ENCODE peak calls at places on chromosome 19, in six cellular contexts. O, M, R, Y, E and S are unnamed samples.

GRCh38 chr19:52297601-52298358 is 811 bp downstream of the ZNF480 start:
- DNase-seq in O (no peak), M (no peak), R (no peak), Y (no peak), E (peak), S (no peak)

GRCh38 chr19:33785795-33786194 is 10.9 kb upstream of the KCTD15 start:
- DNase-seq in O (no peak), M (no peak), R (no peak), Y (no peak), E (peak), S (no peak)

GRCh38 chr19:709196-709964 is 645 bp downstream of the PALM start:
- DNase-seq in O (no peak), M (no peak), R (no peak), Y (no peak), E (no peak), S (no peak)

GRCh38 chr19:53945441-53945840 is 17.3 kb upstream of the CACNG8 start:
- DNase-seq in O (no peak), M (no peak), R (no peak), Y (no peak), E (peak), S (peak)

GRCh38 chr19:507286-508203 is at the start of gene TPGS1:
- DNase-seq in O (peak), M (peak), R (peak), Y (no peak), E (peak), S (peak)

GRCh38 chr19:52221831-52222375 is 32.1 kb downstream of the PPP2R1A start:
- DNase-seq in O (no peak), M (no peak), R (no peak), Y (no peak), E (peak), S (no peak)

GRCh38 chr19:14440049-14440448 is 6.9 kb downstream of the PKN1 start:
- DNase-seq in O (peak), M (no peak), R (peak), Y (no peak), E (no peak), S (no peak)

GRCh38 chr19:42122691-42123607 is 9.3 kb downstream of the POU2F2 start:
- DNase-seq in O (no peak), M (no peak), R (no peak), Y (no peak), E (no peak), S (no peak)

GRCh38 chr19:35718345-35719041 is 690 bp downstream of the KMT2B start:
- DNase-seq in O (peak), M (no peak), R (peak), Y (no peak), E (no peak), S (peak)

GRCh38 chr19:20423381-20424207 is 142.0 kb downstream of the ZNF737 start:
- DNase-seq in O (peak), M (peak), R (peak), Y (peak), E (peak), S (no peak)

GRCh38 chr19:27796540-27796939 is 1416.4 kb downstream of the UQCRFS1 start:
- DNase-seq in O (no peak), M (no peak), R (no peak), Y (no peak), E (no peak), S (no peak)

GRCh38 chr19:37876047-37876446 is 30.3 kb downstream of the WDR87 start:
- DNase-seq in O (no peak), M (no peak), R (no peak), Y (no peak), E (no peak), S (no peak)

GRCh38 chr19:18543814-18544475 is 572 bp upstream of the FKBP8 start:
- DNase-seq in O (peak), M (peak), R (peak), Y (no peak), E (peak), S (peak)
- TF ChIP-seq POLR2A in O (no peak), M (no peak), R (peak), Y (peak), E (no peak), S (no peak)

DNA sequence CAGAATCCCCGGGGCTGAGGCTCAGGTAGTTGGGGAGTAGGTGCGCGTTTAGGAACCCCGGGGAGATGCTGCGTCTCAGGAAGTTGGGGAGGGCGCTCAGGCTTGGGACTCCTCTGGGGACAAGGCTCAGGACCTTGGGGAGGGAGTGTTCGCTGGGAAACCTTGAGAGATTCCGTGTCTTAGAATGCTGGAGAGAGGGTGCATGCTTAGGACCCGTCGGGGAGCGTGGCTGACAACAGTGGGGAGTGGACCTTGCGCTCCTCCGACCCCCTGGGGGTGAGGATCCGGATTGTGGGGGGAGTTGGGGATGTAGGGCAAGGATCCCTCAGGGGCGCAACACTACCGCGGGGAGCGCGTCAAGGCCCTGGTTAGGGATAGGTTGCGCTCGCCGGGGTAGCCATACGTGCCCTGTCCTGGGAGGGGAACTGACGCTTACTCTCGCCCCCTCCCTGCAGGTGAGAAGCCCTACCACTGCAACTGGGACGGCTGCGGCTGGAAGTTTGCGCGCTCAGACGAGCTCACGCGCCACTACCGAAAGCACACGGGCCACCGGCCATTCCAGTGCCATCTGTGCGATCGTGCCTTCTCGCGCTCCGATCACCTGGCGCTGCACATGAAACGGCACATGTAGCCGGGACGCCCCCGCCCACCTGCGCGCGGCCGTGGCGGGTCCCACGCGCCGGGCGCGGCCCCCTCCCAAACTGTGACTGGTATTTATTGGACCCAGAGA is 1.9 kb downstream of the KLF2 start:
- DNase-seq in O (peak), M (no peak), R (no peak), Y (peak), E (no peak), S (no peak)
- TF ChIP-seq POLR2A in O (no peak), M (no peak), R (no peak), Y (no peak), E (peak), S (no peak)

DNA sequence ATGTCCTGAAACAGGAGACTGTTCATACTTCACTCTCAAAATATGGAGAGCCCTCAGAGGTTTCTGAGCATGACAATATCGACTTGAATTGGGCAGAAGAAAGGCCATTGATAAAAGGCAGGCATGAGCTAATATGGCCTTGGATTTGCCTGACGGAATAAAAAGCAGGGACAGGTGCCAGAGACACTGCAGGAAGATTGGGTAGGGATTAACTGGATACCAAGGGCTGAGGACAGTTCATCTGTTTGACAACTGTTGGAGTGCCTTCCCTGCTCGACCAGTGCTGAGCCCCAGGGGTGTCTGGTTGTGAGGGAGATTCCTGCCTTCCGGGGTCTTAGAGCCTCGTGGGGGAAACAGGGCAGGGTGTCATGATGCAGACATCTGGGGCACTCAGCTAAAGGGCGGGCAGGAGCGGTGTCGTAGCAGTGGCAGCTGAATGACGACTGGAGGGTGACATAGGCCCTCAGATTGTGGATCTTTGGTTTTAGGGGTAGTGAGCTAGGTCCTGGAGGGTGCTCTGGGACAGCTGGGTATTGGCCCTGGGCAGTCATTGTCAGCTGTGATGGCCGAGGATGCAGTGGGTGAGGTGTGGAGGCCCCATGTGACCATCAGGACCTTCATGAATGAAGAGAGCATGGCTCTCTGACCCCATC is 12.3 kb downstream of the GATAD2A start:
- DNase-seq in O (no peak), M (no peak), R (no peak), Y (no peak), E (no peak), S (no peak)
- TF ChIP-seq POLR2A in O (no peak), M (no peak), R (no peak), Y (no peak), E (no peak), S (no peak)

GRCh38 chr19:4957981-4958380 is 10.9 kb upstream of the KDM4B start:
- DNase-seq in O (no peak), M (no peak), R (no peak), Y (no peak), E (no peak), S (no peak)
- TF ChIP-seq POLR2A in O (no peak), M (no peak), R (no peak), Y (no peak), E (no peak), S (no peak)

GRCh38 chr19:18522124-18522861 is 423 bp upstream of the ELL start:
- DNase-seq in O (peak), M (peak), R (peak), Y (peak), E (peak), S (peak)
- TF ChIP-seq POLR2A in O (no peak), M (no peak), R (no peak), Y (no peak), E (no peak), S (peak)

GRCh38 chr19:1955171-1956142 is 14.5 kb downstream of the CSNK1G2 start:
- DNase-seq in O (no peak), M (no peak), R (no peak), Y (no peak), E (no peak), S (no peak)
- TF ChIP-seq POLR2A in O (no peak), M (no peak), R (no peak), Y (no peak), E (no peak), S (no peak)

GRCh38 chr19:12668346-12668745 is 1.7 kb downstream of the WDR83 start:
- DNase-seq in O (no peak), M (no peak), R (no peak), Y (no peak), E (no peak), S (no peak)

GRCh38 chr19:12668937-12669271 is 2.3 kb downstream of the WDR83 start:
- DNase-seq in O (peak), M (peak), R (peak), Y (peak), E (peak), S (no peak)

GRCh38 chr19:12669272-12670158 is 2.9 kb downstream of the WDR83 start:
- DNase-seq in O (peak), M (peak), R (peak), Y (peak), E (peak), S (peak)

GRCh38 chr19:12672744-12673143 is 6.1 kb downstream of the WDR83 start:
- DNase-seq in O (no peak), M (no peak), R (no peak), Y (no peak), E (no peak), S (no peak)

DNA sequence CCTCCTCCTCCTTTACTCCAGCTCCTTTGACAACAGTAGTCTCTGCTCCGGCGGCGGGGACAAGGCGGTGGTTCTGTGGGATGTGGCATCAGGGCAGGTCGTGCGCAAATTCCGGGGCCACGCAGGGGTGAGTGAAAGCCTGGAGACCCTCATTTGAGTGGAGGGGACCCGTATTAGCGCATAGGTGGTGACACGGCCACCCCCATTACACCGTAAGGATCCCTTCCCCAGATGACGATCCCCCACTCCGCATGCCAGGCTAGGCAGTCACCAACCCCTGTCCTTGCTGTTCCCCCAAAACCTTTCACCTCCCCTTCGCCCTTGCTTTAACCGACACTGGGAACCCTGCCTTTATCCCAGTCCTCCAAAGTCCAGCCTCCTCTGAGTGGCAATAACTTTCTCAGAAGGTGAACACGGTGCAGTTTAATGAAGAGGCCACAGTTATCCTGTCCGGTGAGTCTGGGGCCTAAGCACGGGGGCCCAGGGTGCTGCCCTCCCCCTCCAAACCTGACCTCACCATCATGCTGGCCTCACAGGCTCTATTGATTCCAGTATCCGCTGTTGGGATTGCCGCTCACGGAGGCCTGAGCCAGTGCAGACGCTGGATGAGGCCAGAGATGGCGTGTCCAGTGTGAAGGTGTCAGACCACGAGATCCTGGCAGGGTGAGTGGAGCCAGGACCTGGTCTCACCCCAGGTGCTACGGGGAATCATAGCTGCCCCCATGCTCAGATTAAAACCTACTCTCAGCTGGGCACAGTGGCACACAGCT is 3.7 kb downstream of the WDR83 start:
- DNase-seq in O (no peak), M (no peak), R (no peak), Y (no peak), E (no peak), S (no peak)
- TF ChIP-seq POLR2A in O (no peak), M (no peak), R (no peak), Y (no peak), E (no peak), S (peak)

GRCh38 chr19:5104871-5105351 is 136.0 kb downstream of the KDM4B start:
- DNase-seq in O (no peak), M (no peak), R (no peak), Y (no peak), E (no peak), S (no peak)
- TF ChIP-seq POLR2A in O (no peak), M (no peak), R (no peak), Y (no peak), E (no peak), S (no peak)

GRCh38 chr19:9848060-9848459 is 12.9 kb downstream of the PIN1 start:
- DNase-seq in O (no peak), M (no peak), R (no peak), Y (no peak), E (no peak), S (no peak)
- TF ChIP-seq POLR2A in O (no peak), M (no peak), R (no peak), Y (no peak), E (no peak), S (no peak)

GRCh38 chr19:39829702-39830275 is 4.2 kb downstream of the DYRK1B start:
- DNase-seq in O (no peak), M (no peak), R (no peak), Y (no peak), E (peak), S (no peak)
- TF ChIP-seq POLR2A in O (no peak), M (no peak), R (no peak), Y (no peak), E (no peak), S (no peak)